ENCODE peak calls at places on chromosomes 12 and 14, in eight cellular contexts. One of them, this sample, is unnamed. For H3K9me3 and H3K36me3, the result is how much of the 10 kb centered on the place peaks cover.

GRCh38 chr12:132117558-132117875 is 26.6 kb downstream of the DDX51 start:
- DNase-seq in OCI-LY7: no peak
- DNase-seq in left lung: peak
- DNase-seq in cardiac muscle cell: no peak
- DNase-seq in astrocyte: no peak
- DNase-seq in HCT116: peak
- DNase-seq in CD4-positive, CD25-positive, alpha-beta regulatory T cell: no peak
- DNase-seq in CD8-positive, alpha-beta memory T cell: no peak
- DNase-seq in this sample: no peak

GRCh38 chr14:70416322-70416716 is 571 bp downstream of the SYNJ2BP start:
- DNase-seq in OCI-LY7: no peak
- DNase-seq in left lung: no peak
- DNase-seq in cardiac muscle cell: peak
- DNase-seq in astrocyte: peak
- DNase-seq in HCT116: no peak
- DNase-seq in CD4-positive, CD25-positive, alpha-beta regulatory T cell: no peak
- DNase-seq in CD8-positive, alpha-beta memory T cell: no peak
- DNase-seq in this sample: no peak

GRCh38 chr12:124913474-124914391 is 717 bp downstream of the UBC start:
- DNase-seq in OCI-LY7: peak
- DNase-seq in left lung: peak
- DNase-seq in cardiac muscle cell: peak
- DNase-seq in astrocyte: peak
- DNase-seq in HCT116: no peak
- DNase-seq in CD4-positive, CD25-positive, alpha-beta regulatory T cell: peak
- DNase-seq in CD8-positive, alpha-beta memory T cell: peak
- DNase-seq in this sample: peak

GRCh38 chr12:112549031-112549430 is 130.3 kb downstream of the PTPN11 start:
- DNase-seq in OCI-LY7: no peak
- DNase-seq in left lung: no peak
- DNase-seq in cardiac muscle cell: no peak
- DNase-seq in astrocyte: no peak
- DNase-seq in HCT116: no peak
- DNase-seq in CD4-positive, CD25-positive, alpha-beta regulatory T cell: no peak
- DNase-seq in CD8-positive, alpha-beta memory T cell: no peak
- DNase-seq in this sample: no peak

GRCh38 chr14:53969326-53969725 is 12.7 kb upstream of the BMP4 start:
- DNase-seq in OCI-LY7: no peak
- DNase-seq in left lung: no peak
- DNase-seq in cardiac muscle cell: no peak
- DNase-seq in astrocyte: no peak
- DNase-seq in HCT116: no peak
- DNase-seq in CD4-positive, CD25-positive, alpha-beta regulatory T cell: no peak
- DNase-seq in CD8-positive, alpha-beta memory T cell: no peak
- DNase-seq in this sample: no peak

GRCh38 chr12:9148926-9149325 is 33.2 kb upstream of the A2M start:
- DNase-seq in OCI-LY7: no peak
- DNase-seq in left lung: no peak
- DNase-seq in cardiac muscle cell: no peak
- DNase-seq in astrocyte: no peak
- DNase-seq in HCT116: no peak
- DNase-seq in CD4-positive, CD25-positive, alpha-beta regulatory T cell: no peak
- DNase-seq in CD8-positive, alpha-beta memory T cell: no peak
- DNase-seq in this sample: no peak

GRCh38 chr14:90703841-90704240 is 112.4 kb downstream of the TTC7B start:
- DNase-seq in OCI-LY7: no peak
- DNase-seq in left lung: no peak
- DNase-seq in cardiac muscle cell: no peak
- DNase-seq in astrocyte: no peak
- DNase-seq in HCT116: no peak
- DNase-seq in CD4-positive, CD25-positive, alpha-beta regulatory T cell: no peak
- DNase-seq in CD8-positive, alpha-beta memory T cell: no peak
- DNase-seq in this sample: no peak

GRCh38 chr12:62933220-62933870 is 1.6 kb downstream of the PPM1H start:
- DNase-seq in OCI-LY7: no peak
- DNase-seq in left lung: no peak
- DNase-seq in cardiac muscle cell: peak
- DNase-seq in astrocyte: no peak
- DNase-seq in HCT116: no peak
- DNase-seq in CD4-positive, CD25-positive, alpha-beta regulatory T cell: no peak
- DNase-seq in CD8-positive, alpha-beta memory T cell: no peak
- DNase-seq in this sample: peak

GRCh38 chr12:120783197-120783596 is 57.6 kb downstream of the ACADS start:
- DNase-seq in OCI-LY7: no peak
- DNase-seq in left lung: no peak
- DNase-seq in cardiac muscle cell: no peak
- DNase-seq in astrocyte: peak
- DNase-seq in HCT116: peak
- DNase-seq in CD4-positive, CD25-positive, alpha-beta regulatory T cell: no peak
- DNase-seq in CD8-positive, alpha-beta memory T cell: no peak
- DNase-seq in this sample: no peak
- H3K27ac ChIP-seq in OCI-LY7: no peak
- H3K27ac ChIP-seq in left lung: peak
- H3K27ac ChIP-seq in cardiac muscle cell: no peak
- H3K27ac ChIP-seq in astrocyte: no peak
- H3K27ac ChIP-seq in HCT116: peak
- H3K27ac ChIP-seq in CD4-positive, CD25-positive, alpha-beta regulatory T cell: peak
- H3K27ac ChIP-seq in CD8-positive, alpha-beta memory T cell: no peak
- H3K27ac ChIP-seq in this sample: peak

DNA sequence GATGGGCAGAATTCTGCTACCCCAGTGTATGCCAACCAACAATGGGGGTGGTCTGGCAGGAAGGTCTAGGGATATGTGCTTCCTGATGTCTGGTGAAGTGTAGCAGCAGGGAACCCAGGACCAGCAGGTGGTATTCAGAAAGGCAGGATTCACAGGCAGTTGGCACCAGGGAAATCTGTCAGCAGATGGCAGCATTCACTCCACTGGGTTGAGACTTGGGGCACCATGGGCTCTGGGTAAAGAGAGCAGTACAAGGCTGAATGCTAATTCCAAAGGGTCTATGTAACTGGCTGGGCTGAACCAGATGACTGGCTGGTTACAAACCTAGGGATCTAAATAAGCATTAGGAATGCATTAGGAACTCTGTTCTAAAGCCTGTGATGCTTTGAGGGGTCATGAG is 466.9 kb upstream of the STXBP6 start:
- DNase-seq in OCI-LY7: no peak
- DNase-seq in left lung: no peak
- DNase-seq in cardiac muscle cell: no peak
- DNase-seq in astrocyte: no peak
- DNase-seq in HCT116: no peak
- DNase-seq in CD4-positive, CD25-positive, alpha-beta regulatory T cell: no peak
- DNase-seq in CD8-positive, alpha-beta memory T cell: no peak
- DNase-seq in this sample: no peak
- H3K9me3 ChIP-seq in OCI-LY7: under half
- H3K9me3 ChIP-seq in left lung: under half
- H3K9me3 ChIP-seq in cardiac muscle cell: under half
- H3K9me3 ChIP-seq in astrocyte: under half
- H3K9me3 ChIP-seq in HCT116: under half
- H3K9me3 ChIP-seq in CD4-positive, CD25-positive, alpha-beta regulatory T cell: under half
- H3K9me3 ChIP-seq in CD8-positive, alpha-beta memory T cell: under half
- H3K9me3 ChIP-seq in this sample: under half

DNA sequence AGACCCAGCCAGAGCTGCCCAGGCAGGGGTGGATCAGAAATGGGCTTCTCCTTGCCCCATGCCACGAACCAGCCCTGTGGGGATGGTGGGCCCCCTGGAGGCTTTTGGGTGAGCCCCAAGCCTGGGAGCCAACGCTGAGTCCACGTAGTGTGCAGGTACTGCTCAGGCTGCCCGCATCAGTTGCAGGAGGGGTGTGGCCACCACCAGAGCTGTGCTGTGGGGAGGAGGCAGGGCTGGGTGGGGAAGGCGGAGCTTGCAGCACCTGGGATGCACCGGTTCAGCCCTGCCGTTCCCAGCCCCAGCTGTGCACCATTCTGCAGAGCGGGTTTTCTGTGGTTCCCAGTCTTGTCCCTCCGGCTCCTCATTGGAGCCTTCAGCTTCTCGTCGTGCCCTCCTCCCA is 36.3 kb downstream of the IL31 start:
- DNase-seq in OCI-LY7: no peak
- DNase-seq in left lung: no peak
- DNase-seq in cardiac muscle cell: no peak
- DNase-seq in astrocyte: no peak
- DNase-seq in HCT116: no peak
- DNase-seq in CD4-positive, CD25-positive, alpha-beta regulatory T cell: no peak
- DNase-seq in CD8-positive, alpha-beta memory T cell: no peak
- DNase-seq in this sample: no peak
- H3K36me3 ChIP-seq in OCI-LY7: under half
- H3K36me3 ChIP-seq in left lung: under half
- H3K36me3 ChIP-seq in cardiac muscle cell: under half
- H3K36me3 ChIP-seq in astrocyte: under half
- H3K36me3 ChIP-seq in HCT116: under half
- H3K36me3 ChIP-seq in CD4-positive, CD25-positive, alpha-beta regulatory T cell: under half
- H3K36me3 ChIP-seq in CD8-positive, alpha-beta memory T cell: under half
- H3K36me3 ChIP-seq in this sample: half or more

GRCh38 chr12:98751580-98752115 is 106.6 kb downstream of the APAF1 start:
- DNase-seq in OCI-LY7: no peak
- DNase-seq in left lung: no peak
- DNase-seq in cardiac muscle cell: no peak
- DNase-seq in astrocyte: no peak
- DNase-seq in HCT116: no peak
- DNase-seq in CD4-positive, CD25-positive, alpha-beta regulatory T cell: no peak
- DNase-seq in CD8-positive, alpha-beta memory T cell: no peak
- DNase-seq in this sample: no peak

GRCh38 chr12:98754095-98754494 is 109.0 kb downstream of the APAF1 start:
- DNase-seq in OCI-LY7: no peak
- DNase-seq in left lung: no peak
- DNase-seq in cardiac muscle cell: no peak
- DNase-seq in astrocyte: peak
- DNase-seq in HCT116: no peak
- DNase-seq in CD4-positive, CD25-positive, alpha-beta regulatory T cell: no peak
- DNase-seq in CD8-positive, alpha-beta memory T cell: no peak
- DNase-seq in this sample: no peak

GRCh38 chr12:98757455-98757854 is 112.4 kb downstream of the APAF1 start:
- DNase-seq in OCI-LY7: no peak
- DNase-seq in left lung: no peak
- DNase-seq in cardiac muscle cell: no peak
- DNase-seq in astrocyte: no peak
- DNase-seq in HCT116: no peak
- DNase-seq in CD4-positive, CD25-positive, alpha-beta regulatory T cell: no peak
- DNase-seq in CD8-positive, alpha-beta memory T cell: no peak
- DNase-seq in this sample: no peak

GRCh38 chr12:98750511-98750910 is 105.4 kb downstream of the APAF1 start:
- DNase-seq in OCI-LY7: no peak
- DNase-seq in left lung: no peak
- DNase-seq in cardiac muscle cell: no peak
- DNase-seq in astrocyte: no peak
- DNase-seq in HCT116: no peak
- DNase-seq in CD4-positive, CD25-positive, alpha-beta regulatory T cell: no peak
- DNase-seq in CD8-positive, alpha-beta memory T cell: no peak
- DNase-seq in this sample: no peak

GRCh38 chr12:98752726-98753125 is 107.6 kb downstream of the APAF1 start:
- DNase-seq in OCI-LY7: no peak
- DNase-seq in left lung: no peak
- DNase-seq in cardiac muscle cell: no peak
- DNase-seq in astrocyte: peak
- DNase-seq in HCT116: no peak
- DNase-seq in CD4-positive, CD25-positive, alpha-beta regulatory T cell: no peak
- DNase-seq in CD8-positive, alpha-beta memory T cell: no peak
- DNase-seq in this sample: no peak
- H3K27ac ChIP-seq in OCI-LY7: no peak
- H3K27ac ChIP-seq in left lung: no peak
- H3K27ac ChIP-seq in cardiac muscle cell: no peak
- H3K27ac ChIP-seq in astrocyte: peak
- H3K27ac ChIP-seq in HCT116: no peak
- H3K27ac ChIP-seq in CD4-positive, CD25-positive, alpha-beta regulatory T cell: no peak
- H3K27ac ChIP-seq in CD8-positive, alpha-beta memory T cell: no peak
- H3K27ac ChIP-seq in this sample: no peak